ENCODE peak calls at places on chromosomes 6 and 20, in four cellular contexts. Z is K562, M is GM12878, X is HepG2. Q is an unnamed sample.

GRCh38 chr6:27096834-27097511 is 150.5 kb upstream of the PRSS16 start:
- DNase-seq in X (no peak), M (no peak), Z (peak), Q (peak)

GRCh38 chr20:43727980-43728590 is 1.3 kb upstream of the GTSF1L start:
- DNase-seq in M (peak), Z (no peak), X (peak), Q (peak)

GRCh38 chr6:154682633-154683125 is 50.5 kb upstream of the SCAF8 start:
- DNase-seq in X (no peak), M (no peak), Z (no peak), Q (no peak)

GRCh38 chr20:61671559-61671958 is 394.1 kb downstream of the TAF4 start:
- DNase-seq in Z (no peak), X (no peak), M (no peak), Q (no peak)

GRCh38 chr6:11854418-11855165 is 76.0 kb upstream of the ADTRP start:
- DNase-seq in X (no peak), Z (peak), M (no peak), Q (peak)

GRCh38 chr6:551405-551804 is 105.5 kb downstream of the HUS1B start:
- DNase-seq in M (no peak), Z (peak), X (peak), Q (peak)

GRCh38 chr20:9185511-9185910 is 116.6 kb downstream of the PLCB4 start:
- DNase-seq in M (no peak), Z (no peak), X (no peak), Q (peak)

GRCh38 chr20:51611625-51611890 is 69.0 kb upstream of the NFATC2 start:
- DNase-seq in X (no peak), M (no peak), Z (no peak), Q (no peak)

GRCh38 chr6:132401120-132401940 is at the start of gene MOXD1:
- DNase-seq in X (no peak), M (no peak), Z (peak), Q (peak)

GRCh38 chr6:5302995-5303622 is 41.8 kb downstream of the FARS2 start:
- DNase-seq in Z (peak), M (peak), X (peak), Q (peak)

GRCh38 chr6:41306187-41306854 is 19.8 kb upstream of the TREM1 start:
- DNase-seq in X (peak), M (no peak), Z (peak), Q (peak)

GRCh38 chr6:138847884-138848283 is 52.0 kb downstream of the ECT2L start:
- DNase-seq in X (no peak), M (no peak), Z (no peak), Q (no peak)
- TF ChIP-seq POLR2AphosphoS2 in X (no peak), M (no peak), Z (no peak), Q (no peak)

GRCh38 chr6:56364482-56365313 is 117.3 kb upstream of the COL21A1 start:
- DNase-seq in X (no peak), M (no peak), Z (no peak), Q (no peak)
- TF ChIP-seq POLR2AphosphoS2 in X (no peak), M (no peak), Z (no peak), Q (no peak)

DNA sequence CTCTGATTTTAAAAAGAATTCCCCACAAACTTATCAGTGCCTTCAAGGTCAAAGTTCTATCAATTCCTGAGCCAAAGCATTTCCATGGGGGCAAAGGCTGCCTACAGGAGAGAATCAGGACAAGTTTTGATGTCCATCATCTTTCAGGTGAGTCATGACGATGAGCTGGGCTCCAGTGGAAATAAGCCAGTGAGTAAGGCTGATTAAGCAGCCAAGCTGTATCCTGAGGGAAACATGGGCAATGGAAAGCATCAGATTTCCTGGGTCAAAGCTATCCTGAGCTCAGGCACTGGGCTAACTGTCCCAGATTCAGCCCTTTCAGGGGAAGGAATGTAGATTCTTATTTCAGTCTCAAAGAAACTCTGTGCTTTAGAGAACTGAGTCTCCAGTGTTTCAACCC is 377.4 kb downstream of the CD109 start:
- DNase-seq in Z (no peak), M (no peak), X (no peak), Q (no peak)
- TF ChIP-seq POLR2AphosphoS2 in Z (no peak), M (no peak), X (no peak), Q (no peak)

GRCh38 chr6:3280091-3280490 is 21.3 kb downstream of the PSMG4 start:
- DNase-seq in X (no peak), M (no peak), Z (no peak), Q (no peak)

GRCh38 chr6:3278691-3279090 is 19.9 kb downstream of the PSMG4 start:
- DNase-seq in M (no peak), X (no peak), Z (no peak), Q (no peak)

GRCh38 chr6:3281669-3282460 is 23.1 kb downstream of the PSMG4 start:
- DNase-seq in X (no peak), M (no peak), Z (no peak), Q (peak)

GRCh38 chr6:3282461-3283236 is 23.9 kb downstream of the PSMG4 start:
- DNase-seq in M (no peak), Z (no peak), X (no peak), Q (no peak)

GRCh38 chr6:3280866-3281465 is 22.2 kb downstream of the PSMG4 start:
- DNase-seq in Z (no peak), M (no peak), X (no peak), Q (no peak)
- TF ChIP-seq POLR2AphosphoS2 in Z (no peak), M (no peak), X (no peak), Q (no peak)

GRCh38 chr6:8215631-8216030 is 113.3 kb upstream of the EEF1E1 start:
- DNase-seq in X (no peak), M (no peak), Z (no peak), Q (no peak)

GRCh38 chr6:8225113-8225512 is 122.8 kb upstream of the EEF1E1 start:
- DNase-seq in X (no peak), Z (no peak), M (no peak), Q (no peak)

GRCh38 chr6:8218861-8219260 is 116.5 kb upstream of the EEF1E1 start:
- DNase-seq in Z (no peak), M (no peak), X (no peak), Q (no peak)

DNA sequence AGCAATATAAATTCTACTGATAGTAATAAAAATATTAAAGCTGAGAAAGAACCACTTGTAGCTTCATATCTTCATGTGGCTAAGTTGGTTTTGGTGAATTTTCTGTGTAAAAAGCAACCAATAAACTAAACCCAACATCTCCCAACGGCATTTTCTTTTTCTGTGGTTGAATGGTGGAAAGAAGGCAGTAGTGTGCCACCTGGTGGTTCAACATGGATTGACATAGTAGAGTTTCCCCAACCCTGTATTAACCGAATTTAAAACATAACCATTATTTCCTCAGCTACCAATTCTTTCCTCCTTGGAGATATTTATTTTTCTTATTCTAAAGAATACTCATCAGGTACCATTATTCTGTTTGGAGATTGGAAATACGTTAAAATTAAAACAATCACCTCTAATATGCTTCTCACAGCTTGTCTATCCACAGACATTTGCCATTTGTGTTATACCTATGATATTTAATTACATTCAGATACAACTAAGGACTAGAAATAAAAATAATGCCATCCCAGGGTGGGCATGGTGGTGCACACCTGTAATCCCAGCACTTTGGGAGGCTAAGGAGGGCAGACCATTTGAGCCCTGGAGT is 117.1 kb upstream of the EEF1E1 start:
- DNase-seq in X (peak), Z (peak), M (no peak), Q (peak)
- TF ChIP-seq POLR2AphosphoS2 in X (no peak), Z (no peak), M (no peak), Q (no peak)

GRCh38 chr20:57654363-57654997 is 34.3 kb upstream of the ZBP1 start:
- DNase-seq in X (peak), M (no peak), Z (peak), Q (peak)

GRCh38 chr20:57651977-57652864 is 32.0 kb upstream of the ZBP1 start:
- DNase-seq in Z (peak), X (no peak), M (no peak), Q (peak)

GRCh38 chr20:57653546-57653900 is 33.3 kb upstream of the ZBP1 start:
- DNase-seq in M (no peak), Z (no peak), X (no peak), Q (peak)

GRCh38 chr20:57653910-57654309 is 33.7 kb upstream of the ZBP1 start:
- DNase-seq in M (no peak), Z (peak), X (no peak), Q (no peak)

DNA sequence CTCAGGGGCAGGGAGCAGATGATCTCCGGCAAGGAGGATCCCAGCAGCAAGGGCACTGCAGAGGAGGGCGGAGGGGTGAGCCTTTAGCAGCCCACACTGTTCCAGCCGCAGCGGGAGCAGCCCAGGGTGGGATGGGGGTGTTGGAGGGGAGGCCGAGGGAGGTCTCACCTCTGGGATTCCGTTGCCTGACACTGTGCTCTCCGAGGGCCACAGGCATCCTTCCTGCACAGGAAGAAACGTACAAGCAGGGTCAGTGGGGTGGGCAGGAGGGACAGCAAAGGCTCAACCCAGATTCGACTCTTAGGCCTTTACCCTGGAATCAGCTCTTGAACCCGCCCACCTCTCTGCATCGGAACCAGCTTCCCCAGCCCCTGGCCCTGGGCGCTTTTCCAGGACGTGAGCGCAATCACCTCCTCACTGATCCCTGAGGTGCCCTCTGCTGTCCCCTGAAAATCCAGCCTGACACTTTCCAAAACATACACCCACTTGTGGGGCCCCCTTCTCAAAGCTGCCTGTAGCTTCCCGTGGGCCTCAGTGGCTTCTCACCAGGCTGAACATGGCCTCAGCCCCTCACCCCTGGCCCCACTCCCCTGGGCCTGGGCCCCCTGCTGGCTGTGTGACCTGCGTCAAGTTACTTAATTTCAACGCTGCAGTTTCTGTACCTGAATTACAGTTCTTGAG is 32.8 kb upstream of the ZBP1 start:
- DNase-seq in M (no peak), Z (peak), X (no peak), Q (peak)
- TF ChIP-seq POLR2AphosphoS2 in M (no peak), Z (no peak), X (no peak), Q (no peak)

GRCh38 chr6:139588734-139589418 is 214.4 kb upstream of the CITED2 start:
- DNase-seq in Z (no peak), M (no peak), X (peak), Q (no peak)

GRCh38 chr6:139587469-139587868 is 213.0 kb upstream of the CITED2 start:
- DNase-seq in Z (no peak), M (no peak), X (peak), Q (peak)

GRCh38 chr6:139590206-139590605 is 215.8 kb upstream of the CITED2 start:
- DNase-seq in X (no peak), Z (no peak), M (no peak), Q (no peak)

GRCh38 chr6:139586273-139586672 is 211.8 kb upstream of the CITED2 start:
- DNase-seq in X (no peak), M (no peak), Z (no peak), Q (no peak)

GRCh38 chr6:139588076-139588639 is 213.7 kb upstream of the CITED2 start:
- DNase-seq in M (no peak), X (peak), Z (peak), Q (no peak)
- TF ChIP-seq POLR2AphosphoS2 in M (no peak), X (no peak), Z (no peak), Q (no peak)

DNA sequence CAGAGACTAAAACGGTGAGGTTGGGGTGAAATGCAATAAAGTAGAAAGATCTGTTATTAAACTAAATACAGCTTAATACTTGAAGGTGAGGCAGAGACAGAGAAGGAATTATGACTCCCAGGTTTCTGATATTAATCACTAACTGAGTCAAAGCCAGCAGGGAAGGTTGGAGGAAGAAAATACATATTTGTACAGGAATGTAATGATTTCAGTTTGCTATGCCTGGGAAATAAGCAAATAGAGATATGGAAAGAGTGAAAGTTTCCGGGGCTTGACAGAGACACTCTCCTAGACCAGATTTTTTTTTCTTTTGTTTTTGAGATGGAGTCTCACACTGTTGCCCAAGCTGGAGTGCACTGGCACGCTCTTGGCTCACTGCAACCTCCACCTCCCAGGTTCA is 76.8 kb downstream of the PTPRK start:
- DNase-seq in Z (no peak), M (no peak), X (no peak), Q (no peak)
- TF ChIP-seq POLR2AphosphoS2 in Z (no peak), M (no peak), X (no peak), Q (no peak)